ENCODE peak calls at places on chromosomes 6 and 20, in nine cellular contexts. C is adrenal gland, N is suprapubic skin, Q is H54, R is H1, S is Peyer's patch, W is breast epithelium, G is heart left ventricle, A is NB4. Y is an unnamed sample.
A peak's percentile ranks its signal among the peaks of the same experiment; 100 is the strongest.

GRCh38 chr20:62804632-62805364 is at the start of gene OGFR:
- DNase-seq in G (peak; percentile 86), W (no peak), A (peak; percentile 83), R (no peak), S (peak; percentile 85), C (peak; percentile 61), Q (no peak), N (no peak), Y (peak; percentile 87)

GRCh38 chr6:32945106-32945761 is 4.4 kb upstream of the HLA-DMB start:
- DNase-seq in A (no peak), N (no peak), G (no peak), C (no peak), W (no peak), R (no peak), Q (no peak), S (no peak), Y (no peak)

GRCh38 chr20:53493201-53493908 is 100.3 kb downstream of the ZNF217 start:
- DNase-seq in Q (no peak), G (no peak), W (no peak), A (no peak), R (no peak), C (no peak), S (no peak), N (no peak), Y (no peak)

GRCh38 chr6:41098366-41098765 is 25.6 kb downstream of the NFYA start:
- DNase-seq in G (no peak), N (no peak), Q (no peak), R (no peak), A (no peak), W (no peak), C (no peak), S (no peak), Y (no peak)

GRCh38 chr6:22098623-22099022 is 198.2 kb downstream of the PRL start:
- DNase-seq in G (no peak), N (no peak), R (no peak), W (no peak), A (no peak), S (no peak), C (no peak), Q (no peak), Y (no peak)

GRCh38 chr20:25147716-25148115 is 47.8 kb upstream of the ENTPD6 start:
- DNase-seq in Q (no peak), C (no peak), W (no peak), G (no peak), S (no peak), R (no peak), A (no peak), N (no peak), Y (no peak)

GRCh38 chr20:6026051-6026450 is 27.8 kb downstream of the LRRN4 start:
- DNase-seq in S (no peak), A (peak; percentile 21), W (no peak), R (no peak), Q (no peak), C (no peak), G (no peak), N (no peak), Y (no peak)

GRCh38 chr6:166325383-166326042 is 16.8 kb downstream of the SFT2D1 start:
- DNase-seq in C (no peak), N (no peak), G (no peak), W (no peak), Q (no peak), S (no peak), R (no peak), A (no peak), Y (no peak)

GRCh38 chr6:12584631-12585405 is 131.7 kb upstream of the PHACTR1 start:
- DNase-seq in R (no peak), A (no peak), G (no peak), W (no peak), N (no peak), Q (no peak), C (no peak), S (no peak), Y (no peak)

GRCh38 chr6:33632603-33633039 is 11.5 kb downstream of the ITPR3 start:
- DNase-seq in Q (peak; percentile 76), R (peak; percentile 70), A (peak; percentile 69), W (no peak), G (peak; percentile 75), S (peak; percentile 83), C (peak; percentile 62), N (peak; percentile 76), Y (peak; percentile 56)

GRCh38 chr20:48080583-48080982 is 295.3 kb upstream of the SULF2 start:
- DNase-seq in N (no peak), G (no peak), S (no peak), C (no peak), A (no peak), R (no peak), Q (no peak), W (no peak), Y (no peak)

GRCh38 chr20:35200255-35200654 is 26.2 kb upstream of the MMP24 start:
- DNase-seq in W (no peak), G (no peak), Q (no peak), S (no peak), A (no peak), N (no peak), R (no peak), C (no peak), Y (no peak)

DNA sequence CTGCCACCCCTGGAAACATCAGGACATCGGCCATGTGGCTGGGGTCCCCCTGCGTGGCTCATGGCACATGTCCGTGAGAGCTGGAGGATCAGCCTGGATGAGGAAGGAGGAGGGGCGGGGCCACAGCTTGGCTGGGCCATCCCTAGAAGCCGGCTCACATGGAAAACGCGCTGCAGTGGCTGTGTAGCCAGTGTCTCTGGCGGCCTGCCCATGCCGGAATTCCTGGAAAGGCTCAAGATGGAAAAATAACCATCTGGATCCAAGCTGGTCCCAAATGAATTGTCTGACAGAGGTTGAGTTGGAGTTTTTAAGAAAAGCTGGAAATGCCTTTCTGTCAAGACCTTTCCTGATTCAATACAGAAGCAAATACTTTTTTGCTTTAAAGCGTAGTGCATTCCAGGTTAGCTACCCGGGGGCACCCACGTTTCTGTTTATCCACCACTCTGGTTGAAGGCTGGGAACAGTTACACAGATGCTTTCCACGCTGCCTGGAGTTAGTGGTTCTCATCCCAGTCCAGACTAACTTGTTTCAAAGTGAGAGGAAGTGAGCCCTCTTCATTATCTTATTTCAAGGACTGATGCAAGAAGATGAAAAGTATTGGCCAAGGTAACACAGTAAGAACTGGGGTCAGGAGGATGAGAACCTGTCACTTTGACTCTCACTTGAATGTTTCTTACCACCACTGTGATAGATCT is 99.0 kb downstream of the GMPR start:
- DNase-seq in S (peak; percentile 63), R (no peak), C (peak; percentile 85), N (peak; percentile 94), Q (no peak), G (peak; percentile 96), A (no peak), W (peak; percentile 79), Y (peak; percentile 35)
- TF ChIP-seq POLR2A in S (no peak), R (no peak), C (no peak), N (no peak), Q (no peak), G (no peak), A (no peak), W (no peak), Y (no peak)

DNA sequence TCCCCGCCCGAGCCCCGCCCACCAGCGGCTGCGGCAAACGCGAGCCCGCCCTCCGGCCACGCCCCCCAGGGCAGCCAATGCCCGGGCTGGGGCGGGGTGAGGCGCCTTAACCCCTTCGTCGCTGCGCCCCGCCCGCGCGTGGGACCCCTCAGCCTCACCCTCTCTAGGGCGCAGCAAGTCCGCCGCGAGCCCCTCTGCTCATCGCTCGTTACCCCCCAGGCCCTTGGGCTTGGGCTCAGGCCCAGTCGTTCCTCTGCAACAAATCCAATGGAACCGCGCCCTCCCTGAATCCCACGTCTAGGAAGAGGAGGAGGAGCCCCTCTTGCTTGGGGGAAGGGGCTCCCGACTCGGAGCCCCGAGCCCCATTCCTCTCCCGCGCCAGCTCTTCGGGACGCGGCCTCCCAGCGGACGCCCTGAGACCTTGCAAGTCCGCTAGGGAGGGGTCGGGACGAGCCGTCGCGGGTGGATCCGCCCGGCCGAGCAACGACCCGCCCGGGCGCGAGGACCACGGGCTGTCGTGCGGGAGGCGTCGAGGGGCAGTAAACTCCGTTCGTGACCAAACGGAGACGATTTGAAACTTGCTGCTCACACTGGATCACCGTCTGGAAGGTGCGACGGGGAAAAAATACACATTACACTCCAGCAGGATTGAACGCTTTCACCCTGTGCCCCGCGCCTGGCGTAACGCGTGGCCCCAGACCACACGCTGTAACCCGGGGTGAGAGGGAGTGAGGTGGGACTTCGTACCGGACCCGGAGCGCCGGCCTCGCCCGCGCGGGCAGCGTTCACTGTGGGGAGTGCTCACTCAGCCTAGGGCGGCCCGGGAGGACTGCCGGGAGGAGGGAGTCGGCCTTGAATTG is 463 bp upstream of the LZTS3 start:
- DNase-seq in W (peak; percentile 89), S (peak; percentile 94), G (peak; percentile 95), Q (peak; percentile 96), N (peak; percentile 93), C (peak; percentile 88), R (peak; percentile 71), A (peak; percentile 87), Y (peak; percentile 86)
- TF ChIP-seq POLR2A in W (no peak), S (peak; percentile 38), G (no peak), Q (peak; percentile 18), N (no peak), C (no peak), R (no peak), A (no peak), Y (no peak)

GRCh38 chr6:111086685-111087084 is 618 bp upstream of the SLC16A10 start:
- DNase-seq in G (no peak), S (no peak), N (no peak), A (no peak), W (no peak), R (no peak), Q (no peak), C (no peak), Y (no peak)

GRCh38 chr6:111090766-111091165 is 3.5 kb downstream of the SLC16A10 start:
- DNase-seq in S (no peak), N (no peak), A (no peak), G (no peak), Q (no peak), W (no peak), C (no peak), R (no peak), Y (no peak)

GRCh38 chr6:111087871-111088667 is 766 bp downstream of the SLC16A10 start:
- DNase-seq in A (peak; percentile 61), R (no peak), G (no peak), W (no peak), S (peak; percentile 53), N (peak; percentile 60), C (peak; percentile 59), Q (no peak), Y (peak; percentile 52)

GRCh38 chr6:111088668-111089003 is 1.3 kb downstream of the SLC16A10 start:
- DNase-seq in A (no peak), S (no peak), N (no peak), G (no peak), R (no peak), Q (no peak), W (no peak), C (no peak), Y (no peak)

GRCh38 chr6:111087106-111087835 is at the start of gene SLC16A10:
- DNase-seq in S (peak; percentile 73), W (no peak), N (peak; percentile 70), Q (no peak), G (peak; percentile 87), A (peak; percentile 91), R (peak; percentile 61), C (peak; percentile 85), Y (peak; percentile 90)
- TF ChIP-seq POLR2A in S (peak; percentile 17), W (no peak), N (no peak), Q (no peak), G (peak; percentile 68), A (peak; percentile 62), R (peak; percentile 86), C (peak; percentile 84), Y (peak; percentile 64)

DNA sequence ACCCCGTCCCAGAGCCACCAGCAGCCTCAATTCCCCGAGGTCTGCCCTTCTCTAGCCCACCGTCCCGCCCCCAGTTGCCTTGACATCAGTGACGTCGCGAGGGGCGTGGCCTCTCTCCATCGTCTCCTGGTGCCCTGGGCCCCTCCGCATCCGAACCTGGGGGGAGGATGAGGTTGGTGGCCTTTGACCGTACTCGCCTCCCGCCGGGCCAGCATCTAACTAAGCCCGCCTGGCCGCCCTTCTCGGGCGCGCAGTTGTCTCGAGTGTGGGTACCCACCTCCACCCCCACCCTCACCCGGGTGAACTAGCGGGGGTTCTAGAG is 5.5 kb upstream of the ARMC12 start:
- DNase-seq in W (peak; percentile 90), S (peak; percentile 94), R (no peak), A (peak; percentile 97), G (peak; percentile 98), N (peak; percentile 99), C (peak; percentile 98), Q (peak; percentile 73), Y (peak; percentile 89)
- TF ChIP-seq POLR2A in W (peak; percentile 36), S (no peak), R (no peak), A (peak; percentile 41), G (peak; percentile 75), N (peak; percentile 63), C (peak; percentile 80), Q (peak; percentile 49), Y (peak; percentile 85)

Y was measured in erythroblast.